ENCODE peak calls at places on chromosomes 2 and 18, in eight cellular contexts. Y is body of pancreas, J is neural progenitor cell, N is spleen, L is sigmoid colon, E is IMR-90, D is A549, V is heart right ventricle. C is an unnamed sample.

GRCh38 chr2:75221872-75222271 is 22.6 kb upstream of the TACR1 start:
- DNase-seq in E (peak; percentile 89), J (no peak), D (no peak), L (no peak), V (no peak), Y (no peak), N (no peak), C (no peak)

GRCh38 chr18:28863396-28863795 is 686.5 kb upstream of the CDH2 start:
- DNase-seq in J (no peak), N (no peak), Y (no peak), L (no peak), V (no peak), E (no peak), D (no peak), C (no peak)

GRCh38 chr2:241931084-241931975 is 61.8 kb downstream of the RTP5 start:
- DNase-seq in J (no peak), N (no peak), V (no peak), L (no peak), Y (no peak), D (no peak), E (no peak), C (no peak)

GRCh38 chr18:66724664-66725356 is 120.9 kb upstream of the CDH19 start:
- DNase-seq in J (no peak), Y (peak; percentile 69), L (no peak), N (no peak), V (peak; percentile 45), D (no peak), E (no peak), C (no peak)

GRCh38 chr2:55581875-55582547 is 35.4 kb downstream of the PPP4R3B start:
- DNase-seq in L (no peak), E (peak; percentile 43), Y (no peak), J (no peak), N (no peak), D (no peak), V (no peak), C (no peak)

GRCh38 chr2:191917430-191917881 is 70.6 kb upstream of the CAVIN2 start:
- DNase-seq in N (no peak), Y (no peak), E (peak; percentile 31), V (no peak), J (no peak), D (no peak), L (no peak), C (no peak)

GRCh38 chr2:145412155-145412554 is 892.2 kb upstream of the ZEB2 start:
- DNase-seq in E (no peak), J (no peak), N (no peak), L (no peak), Y (no peak), D (no peak), V (no peak), C (no peak)

GRCh38 chr2:63729362-63729761 is 112.3 kb upstream of the UGP2 start:
- DNase-seq in Y (no peak), D (no peak), L (no peak), E (no peak), J (no peak), V (no peak), N (no peak), C (no peak)

GRCh38 chr2:191486584-191487320 is 191.2 kb upstream of the NABP1 start:
- DNase-seq in L (no peak), D (no peak), Y (no peak), E (peak; percentile 99), N (no peak), V (no peak), J (no peak), C (peak; percentile 62)

GRCh38 chr18:47260138-47260923 is 8.9 kb upstream of the SKOR2 start:
- DNase-seq in Y (peak; percentile 59), L (no peak), D (peak; percentile 33), N (no peak), J (peak; percentile 93), V (peak; percentile 33), E (peak; percentile 14), C (no peak)

GRCh38 chr2:222877556-222878278 is 16.9 kb downstream of the ACSL3 start:
- DNase-seq in N (no peak), D (no peak), Y (no peak), E (no peak), V (no peak), J (no peak), L (no peak), C (no peak)

GRCh38 chr2:222876947-222877346 is 16.1 kb downstream of the ACSL3 start:
- DNase-seq in L (no peak), J (no peak), E (no peak), D (no peak), N (no peak), Y (no peak), V (no peak), C (no peak)

GRCh38 chr2:222872551-222872950 is 11.7 kb downstream of the ACSL3 start:
- DNase-seq in N (no peak), Y (no peak), V (no peak), E (no peak), D (no peak), L (no peak), J (no peak), C (no peak)

GRCh38 chr2:222878284-222878876 is 17.5 kb downstream of the ACSL3 start:
- DNase-seq in Y (peak; percentile 19), V (no peak), J (no peak), L (no peak), E (no peak), N (no peak), D (no peak), C (no peak)

GRCh38 chr2:222875482-222875881 is 14.6 kb downstream of the ACSL3 start:
- DNase-seq in J (no peak), Y (no peak), L (no peak), E (no peak), N (no peak), V (no peak), D (no peak), C (no peak)
- H3K4me1 ChIP-seq in J (no peaks in the 10 kb centered on the region), Y (peaks cover 25% of the 10 kb centered on the region), L (peaks cover 26% of the 10 kb centered on the region), E (peaks cover 5% of the 10 kb centered on the region), N (peaks cover 26% of the 10 kb centered on the region), V (peaks cover 37% of the 10 kb centered on the region), D (peaks cover 50% of the 10 kb centered on the region), C (peaks cover 13% of the 10 kb centered on the region)

DNA sequence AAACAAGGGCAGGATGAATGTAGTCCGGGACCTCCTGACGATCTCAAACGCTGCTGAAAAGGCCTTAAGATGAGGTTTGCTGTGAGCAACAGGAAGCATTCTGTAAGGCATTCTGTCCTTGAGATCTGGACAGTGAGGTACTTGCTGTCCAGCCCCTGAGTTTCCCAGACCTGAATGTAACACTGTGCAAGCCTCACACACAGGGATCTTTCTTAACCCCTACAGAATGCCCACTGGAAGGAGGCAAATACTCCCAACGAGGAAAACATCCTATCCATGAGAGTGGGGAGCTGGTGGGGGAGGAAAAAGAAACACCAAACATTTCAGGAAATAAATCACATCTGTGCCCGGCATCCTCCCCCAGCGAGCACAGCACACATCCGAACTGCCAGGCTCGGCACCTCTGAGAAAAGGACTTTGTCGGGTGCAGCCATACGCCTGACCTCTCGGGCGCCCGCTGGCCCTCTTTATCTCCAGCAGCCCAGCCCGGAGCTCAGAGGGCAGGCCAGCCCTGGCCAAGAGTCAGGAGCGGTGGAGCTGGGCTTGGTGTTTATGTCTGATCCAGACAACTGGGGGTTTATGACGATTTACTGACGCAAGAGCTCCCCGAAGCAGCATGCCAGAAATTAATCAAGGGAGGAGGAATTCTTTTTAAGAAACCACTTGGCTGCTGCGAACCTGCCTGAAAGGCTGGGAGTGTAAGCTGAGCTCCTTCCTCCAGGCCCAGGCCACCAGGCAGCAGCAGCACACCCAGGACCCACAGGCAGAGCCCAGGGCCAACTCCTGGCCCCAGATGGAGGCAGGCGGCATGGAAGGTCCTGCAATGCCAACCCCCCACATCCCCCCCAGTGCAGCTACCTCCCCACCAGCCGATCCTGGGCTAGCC is 72.3 kb downstream of the HDAC4 start:
- DNase-seq in Y (peak; percentile 53), D (no peak), E (peak; percentile 98), L (peak; percentile 97), V (peak; percentile 74), J (peak; percentile 32), N (no peak), C (peak; percentile 58)
- H3K4me3 ChIP-seq in Y (no peak overlapping the region), D (no peak overlapping the region), E (no peak overlapping the region), L (peak overlapping the region; percentile 22), V (peak overlapping the region; percentile 15), J (no peak overlapping the region), N (no peak overlapping the region), C (no peak overlapping the region)

DNA sequence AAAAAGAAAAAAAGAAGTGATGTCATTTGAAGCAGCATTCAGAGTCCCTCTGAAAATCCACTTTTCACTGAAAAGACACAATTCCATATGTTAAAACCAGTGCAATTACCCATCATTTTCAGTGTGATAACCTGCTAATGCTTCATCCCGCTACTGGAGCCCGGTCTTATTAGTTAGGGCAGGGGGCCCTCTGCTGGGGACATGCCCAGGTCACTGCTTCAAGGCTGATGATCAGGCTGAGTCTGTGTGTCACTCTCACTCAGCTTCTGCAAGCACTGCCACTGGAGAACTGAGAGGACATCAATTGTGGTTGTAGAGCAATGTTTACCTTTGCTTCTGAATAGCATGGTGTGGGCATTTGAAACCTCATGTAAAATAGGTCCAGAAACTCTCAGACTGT is 49.1 kb upstream of the NXPH2 start:
- DNase-seq in V (no peak), L (no peak), Y (peak; percentile 50), E (peak; percentile 4), D (peak; percentile 64), N (no peak), J (peak; percentile 82), C (peak; percentile 66)
- TF ChIP-seq CTCF in V (peak; percentile 34), L (no peak), Y (peak; percentile 25), E (peak; percentile 21), D (peak; percentile 62), N (no peak), J (peak; percentile 79), C (peak; percentile 64)

GRCh38 chr18:13581055-13581454 is 145.3 kb downstream of the FAM210A start:
- DNase-seq in D (no peak), V (no peak), E (no peak), L (no peak), J (no peak), N (no peak), Y (no peak), C (no peak)
- H3K4me1 ChIP-seq in D (no peaks in the 10 kb centered on the region), V (peaks cover 23% of the 10 kb centered on the region), E (no peaks in the 10 kb centered on the region), L (peaks cover 34% of the 10 kb centered on the region), J (no peaks in the 10 kb centered on the region), N (peaks cover 68% of the 10 kb centered on the region), Y (no peaks in the 10 kb centered on the region), C (peaks cover 13% of the 10 kb centered on the region)